ENCODE peak calls at places on chromosome 7, in eight cellular contexts. One of them, this sample, is unnamed.

GRCh38 chr7:134778941-134779740 is at the start of gene CALD1:
- DNase-seq in NCI-H748 treated with DMSO at 0.1 percent for 48 hours: no peak
- DNase-seq in Jurkat, Clone E6-1: no peak
- DNase-seq in H4: peak; percentile 99
- DNase-seq in hypothalamus: peak; percentile 20
- DNase-seq in NCI-H2029 treated with DMSO at 0.1 percent for 48 hours: no peak
- DNase-seq in endodermal cell: peak; percentile 95
- DNase-seq in activated CD8-positive, alpha-beta memory T cell treated with anti-CD3 and anti-CD28 coated beads for 1 hour: no peak
- DNase-seq in this sample: peak; percentile 72

GRCh38 chr7:48168159-48168558 is 3.1 kb upstream of the ABCA13 start:
- DNase-seq in endodermal cell: no peak
- DNase-seq in activated CD8-positive, alpha-beta memory T cell treated with anti-CD3 and anti-CD28 coated beads for 1 hour: no peak
- DNase-seq in NCI-H748 treated with DMSO at 0.1 percent for 48 hours: no peak
- DNase-seq in NCI-H2029 treated with DMSO at 0.1 percent for 48 hours: no peak
- DNase-seq in Jurkat, Clone E6-1: no peak
- DNase-seq in H4: peak; percentile 42
- DNase-seq in hypothalamus: no peak
- DNase-seq in this sample: no peak

GRCh38 chr7:36894190-36894589 is 169.9 kb upstream of the AOAH start:
- DNase-seq in NCI-H2029 treated with DMSO at 0.1 percent for 48 hours: no peak
- DNase-seq in Jurkat, Clone E6-1: no peak
- DNase-seq in hypothalamus: no peak
- DNase-seq in H4: no peak
- DNase-seq in endodermal cell: no peak
- DNase-seq in NCI-H748 treated with DMSO at 0.1 percent for 48 hours: no peak
- DNase-seq in activated CD8-positive, alpha-beta memory T cell treated with anti-CD3 and anti-CD28 coated beads for 1 hour: no peak
- DNase-seq in this sample: no peak

GRCh38 chr7:11343818-11344413 is 370.2 kb downstream of the PHF14 start:
- DNase-seq in hypothalamus: no peak
- DNase-seq in NCI-H748 treated with DMSO at 0.1 percent for 48 hours: peak; percentile 77
- DNase-seq in Jurkat, Clone E6-1: peak; percentile 30
- DNase-seq in H4: peak; percentile 76
- DNase-seq in NCI-H2029 treated with DMSO at 0.1 percent for 48 hours: peak; percentile 21
- DNase-seq in endodermal cell: no peak
- DNase-seq in activated CD8-positive, alpha-beta memory T cell treated with anti-CD3 and anti-CD28 coated beads for 1 hour: no peak
- DNase-seq in this sample: no peak

GRCh38 chr7:11331128-11332102 is 357.7 kb downstream of the PHF14 start:
- DNase-seq in endodermal cell: no peak
- DNase-seq in NCI-H2029 treated with DMSO at 0.1 percent for 48 hours: no peak
- DNase-seq in hypothalamus: no peak
- DNase-seq in Jurkat, Clone E6-1: no peak
- DNase-seq in NCI-H748 treated with DMSO at 0.1 percent for 48 hours: no peak
- DNase-seq in activated CD8-positive, alpha-beta memory T cell treated with anti-CD3 and anti-CD28 coated beads for 1 hour: no peak
- DNase-seq in H4: no peak
- DNase-seq in this sample: no peak

GRCh38 chr7:148973256-148973655 is 55.0 kb downstream of the PDIA4 start:
- DNase-seq in hypothalamus: no peak
- DNase-seq in H4: no peak
- DNase-seq in NCI-H2029 treated with DMSO at 0.1 percent for 48 hours: no peak
- DNase-seq in activated CD8-positive, alpha-beta memory T cell treated with anti-CD3 and anti-CD28 coated beads for 1 hour: no peak
- DNase-seq in Jurkat, Clone E6-1: no peak
- DNase-seq in endodermal cell: no peak
- DNase-seq in NCI-H748 treated with DMSO at 0.1 percent for 48 hours: no peak
- DNase-seq in this sample: no peak

GRCh38 chr7:51067757-51068156 is 248.9 kb downstream of the COBL start:
- DNase-seq in NCI-H2029 treated with DMSO at 0.1 percent for 48 hours: no peak
- DNase-seq in hypothalamus: peak; percentile 63
- DNase-seq in NCI-H748 treated with DMSO at 0.1 percent for 48 hours: peak; percentile 5
- DNase-seq in endodermal cell: peak; percentile 92
- DNase-seq in H4: peak; percentile 71
- DNase-seq in activated CD8-positive, alpha-beta memory T cell treated with anti-CD3 and anti-CD28 coated beads for 1 hour: no peak
- DNase-seq in Jurkat, Clone E6-1: peak; percentile 62
- DNase-seq in this sample: no peak

GRCh38 chr7:136957391-136957790 is 88.9 kb downstream of the CHRM2 start:
- DNase-seq in NCI-H2029 treated with DMSO at 0.1 percent for 48 hours: no peak
- DNase-seq in hypothalamus: no peak
- DNase-seq in Jurkat, Clone E6-1: no peak
- DNase-seq in NCI-H748 treated with DMSO at 0.1 percent for 48 hours: no peak
- DNase-seq in H4: no peak
- DNase-seq in endodermal cell: no peak
- DNase-seq in activated CD8-positive, alpha-beta memory T cell treated with anti-CD3 and anti-CD28 coated beads for 1 hour: no peak
- DNase-seq in this sample: no peak

GRCh38 chr7:134520130-134520529 is 7.2 kb upstream of the AKR1B10 start:
- DNase-seq in endodermal cell: no peak
- DNase-seq in Jurkat, Clone E6-1: no peak
- DNase-seq in hypothalamus: no peak
- DNase-seq in NCI-H748 treated with DMSO at 0.1 percent for 48 hours: no peak
- DNase-seq in activated CD8-positive, alpha-beta memory T cell treated with anti-CD3 and anti-CD28 coated beads for 1 hour: no peak
- DNase-seq in NCI-H2029 treated with DMSO at 0.1 percent for 48 hours: no peak
- DNase-seq in H4: no peak
- DNase-seq in this sample: no peak

GRCh38 chr7:151194188-151194587 is 7.1 kb upstream of the ASB10 start:
- DNase-seq in Jurkat, Clone E6-1: peak; percentile 25
- DNase-seq in hypothalamus: no peak
- DNase-seq in NCI-H748 treated with DMSO at 0.1 percent for 48 hours: no peak
- DNase-seq in NCI-H2029 treated with DMSO at 0.1 percent for 48 hours: no peak
- DNase-seq in endodermal cell: no peak
- DNase-seq in H4: no peak
- DNase-seq in activated CD8-positive, alpha-beta memory T cell treated with anti-CD3 and anti-CD28 coated beads for 1 hour: no peak
- DNase-seq in this sample: no peak

GRCh38 chr7:16939161-16939560 is 57.4 kb upstream of the AGR3 start:
- DNase-seq in Jurkat, Clone E6-1: no peak
- DNase-seq in hypothalamus: no peak
- DNase-seq in activated CD8-positive, alpha-beta memory T cell treated with anti-CD3 and anti-CD28 coated beads for 1 hour: no peak
- DNase-seq in NCI-H2029 treated with DMSO at 0.1 percent for 48 hours: no peak
- DNase-seq in NCI-H748 treated with DMSO at 0.1 percent for 48 hours: no peak
- DNase-seq in H4: no peak
- DNase-seq in endodermal cell: no peak
- DNase-seq in this sample: no peak